ENCODE peak calls at places on chromosomes 13 and 19, in ten cellular contexts. G is MG63, K is fibroblast of pulmonary artery, L is brain microvascular endothelial cell, P is foreskin fibroblast, Q is uterus, H is AG10803, W is fibroblast of lung, D is neuronal stem cell, S is BJ. V is an unnamed sample.

GRCh38 chr13:52850396-52851152 is 2.1 kb upstream of the PCDH8 start:
- DNase-seq in L (no peak), H (peak; percentile 48), K (peak; percentile 53), W (peak; percentile 48), P (peak; percentile 32), S (no peak), G (peak; percentile 77), D (peak; percentile 87), Q (peak; percentile 26), V (peak; percentile 34)

GRCh38 chr13:76425930-76426329 is 460.3 kb downstream of the KCTD12 start:
- DNase-seq in H (peak; percentile 66), K (peak; percentile 89), S (no peak), L (peak; percentile 34), Q (no peak), G (peak; percentile 49), W (peak; percentile 93), D (no peak), P (peak; percentile 78), V (peak; percentile 95)

GRCh38 chr13:37602743-37603381 is 4.3 kb upstream of the POSTN start:
- DNase-seq in G (no peak), D (no peak), W (peak; percentile 64), S (no peak), H (peak; percentile 52), Q (no peak), P (no peak), K (peak; percentile 58), L (no peak), V (peak; percentile 60)

GRCh38 chr13:101624210-101624922 is 171.9 kb downstream of the ITGBL1 start:
- DNase-seq in P (no peak), D (no peak), G (no peak), H (no peak), S (no peak), L (no peak), W (peak; percentile 51), Q (no peak), K (no peak), V (no peak)

GRCh38 chr13:83153833-83154232 is 728.4 kb downstream of the SLITRK1 start:
- DNase-seq in P (no peak), W (no peak), L (no peak), G (no peak), S (no peak), K (peak; percentile 8), D (no peak), Q (no peak), H (no peak), V (no peak)

GRCh38 chr19:36258028-36258875 is 43.3 kb downstream of the ZNF146 start:
- DNase-seq in P (no peak), D (no peak), W (no peak), S (no peak), L (no peak), G (no peak), Q (no peak), K (no peak), H (no peak), V (no peak)

GRCh38 chr13:105202384-105202783 is 1333.1 kb downstream of the EFNB2 start:
- DNase-seq in S (no peak), D (peak; percentile 14), P (no peak), K (peak; percentile 56), L (peak; percentile 60), W (peak; percentile 60), Q (no peak), G (no peak), H (no peak), V (peak; percentile 6)

GRCh38 chr19:9721861-9722260 is 46.7 kb downstream of the ZNF846 start:
- DNase-seq in S (no peak), W (no peak), K (no peak), P (no peak), H (no peak), Q (no peak), G (no peak), L (no peak), D (peak; percentile 37), V (no peak)

DNA sequence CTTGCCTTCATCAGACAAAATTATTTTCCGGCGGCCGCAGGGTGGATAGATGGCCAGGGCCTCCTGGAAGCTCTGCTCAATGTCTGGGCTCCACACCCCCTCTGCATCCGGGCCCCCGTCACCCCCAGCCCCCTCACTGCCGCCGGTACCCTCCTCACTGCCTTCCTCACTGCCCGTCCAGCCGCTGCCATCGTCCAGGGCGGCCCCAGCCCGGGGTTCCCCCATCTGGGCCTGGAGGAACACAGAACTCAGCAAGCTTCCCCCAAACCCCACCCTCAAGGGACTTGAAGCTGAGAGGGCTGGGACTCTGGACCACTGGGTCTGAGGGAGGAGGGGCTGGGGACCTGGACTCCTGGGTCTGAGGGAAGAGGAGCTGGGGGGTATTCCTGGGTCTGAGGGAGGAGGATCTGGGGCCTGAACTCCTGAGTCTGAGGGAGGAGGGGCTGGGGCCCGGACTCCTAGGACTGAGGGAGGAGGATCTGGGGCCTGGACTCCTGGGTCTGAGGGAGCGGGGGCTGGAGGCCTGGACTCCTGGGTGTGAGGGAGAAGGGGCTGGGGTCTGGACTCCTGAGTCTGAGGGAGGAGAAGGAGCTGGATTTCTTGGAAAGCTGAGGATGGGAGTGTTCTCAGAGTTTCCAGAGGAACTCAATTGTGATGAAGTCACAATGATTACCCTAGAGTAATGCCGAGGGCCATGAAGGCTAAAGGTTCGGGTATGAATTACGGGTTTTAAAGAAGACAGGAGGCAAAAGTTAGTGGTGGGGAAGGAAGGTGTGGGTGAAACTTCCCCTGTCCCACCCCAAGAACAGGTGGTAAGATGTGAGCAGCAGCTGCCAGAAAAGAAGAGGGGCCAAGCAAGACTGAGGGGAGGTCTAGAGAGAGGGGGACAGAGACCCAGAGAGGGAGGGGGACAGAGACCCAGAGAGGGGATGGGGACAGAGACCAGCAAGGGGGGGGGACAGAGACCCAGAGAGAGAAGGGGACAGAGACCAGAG is 2.1 kb downstream of the TEAD2 start:
- DNase-seq in Q (peak; percentile 27), W (no peak), S (no peak), K (no peak), D (no peak), H (no peak), G (no peak), P (no peak), L (no peak), V (no peak)
- H3K4me3 ChIP-seq in Q (no peak overlapping the region), W (no peak overlapping the region), S (peak overlapping the region; percentile 91), K (peak overlapping the region; percentile 96), D (peak overlapping the region; percentile 91), H (no peak overlapping the region), G (no peak overlapping the region), P (peak overlapping the region; percentile 96), L (peak overlapping the region; percentile 91), V (no peak overlapping the region)

GRCh38 chr19:1668339-1669123 is 16.1 kb upstream of the TCF3 start:
- DNase-seq in G (no peak), D (no peak), K (no peak), H (no peak), W (peak; percentile 9), P (no peak), Q (no peak), L (no peak), S (no peak), V (no peak)
- H3K4me3 ChIP-seq in G (no peak overlapping the region), D (no peak overlapping the region), K (no peak overlapping the region), H (no peak overlapping the region), W (no peak overlapping the region), P (no peak overlapping the region), Q (no peak overlapping the region), L (no peak overlapping the region), S (no peak overlapping the region), V (no peak overlapping the region)

GRCh38 chr13:41018583-41018909 is 570 bp downstream of the ELF1 start:
- DNase-seq in Q (no peak), H (no peak), P (no peak), L (no peak), K (no peak), D (no peak), S (no peak), G (no peak), W (no peak), V (no peak)

GRCh38 chr13:41015920-41016319 is 3.2 kb downstream of the ELF1 start:
- DNase-seq in K (no peak), L (no peak), S (no peak), H (no peak), D (no peak), W (no peak), P (no peak), Q (no peak), G (no peak), V (no peak)

GRCh38 chr13:41019027-41019487 is at the start of gene ELF1:
- DNase-seq in L (peak; percentile 48), W (peak; percentile 65), Q (peak; percentile 36), G (peak; percentile 45), P (peak; percentile 22), S (no peak), H (peak; percentile 54), K (peak; percentile 59), D (no peak), V (peak; percentile 82)

GRCh38 chr13:41017744-41018582 is 1.2 kb downstream of the ELF1 start:
- DNase-seq in K (no peak), D (no peak), Q (no peak), P (no peak), G (no peak), L (no peak), W (no peak), S (no peak), H (no peak), V (no peak)

DNA sequence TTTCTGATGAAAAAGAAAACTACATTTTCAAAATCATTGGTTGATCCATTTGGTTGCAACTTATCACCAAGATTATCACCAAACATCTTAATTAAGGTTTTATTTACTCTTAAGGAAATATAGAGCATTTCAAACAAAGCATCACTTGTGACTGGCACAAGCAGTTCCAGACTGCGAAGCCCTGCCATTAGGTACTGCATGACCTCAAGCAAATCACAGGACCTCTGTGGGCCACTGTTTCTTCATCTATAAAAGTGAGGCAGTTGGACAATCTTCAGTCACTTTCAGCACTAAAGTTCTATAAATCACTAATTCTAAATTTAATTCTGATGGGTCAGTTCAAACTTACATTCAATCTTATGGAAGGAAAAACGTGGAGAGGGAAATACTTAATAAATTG is 2.0 kb downstream of the ELF1 start:
- DNase-seq in P (no peak), K (no peak), D (no peak), L (no peak), W (no peak), S (no peak), Q (no peak), G (no peak), H (no peak), V (no peak)
- H3K4me3 ChIP-seq in P (no peak overlapping the region), K (no peak overlapping the region), D (no peak overlapping the region), L (no peak overlapping the region), W (no peak overlapping the region), S (no peak overlapping the region), Q (no peak overlapping the region), G (no peak overlapping the region), H (no peak overlapping the region), V (no peak overlapping the region)

GRCh38 chr19:23392706-23393105 is 2.6 kb downstream of the ZNF91 start:
- DNase-seq in Q (no peak), S (no peak), H (no peak), W (no peak), D (no peak), L (no peak), G (no peak), P (no peak), K (no peak), V (no peak)

GRCh38 chr19:23391239-23391638 is 4.0 kb downstream of the ZNF91 start:
- DNase-seq in L (no peak), D (no peak), Q (no peak), K (no peak), G (no peak), H (no peak), P (no peak), W (no peak), S (no peak), V (no peak)

GRCh38 chr19:23395041-23395721 is at the start of gene ZNF91:
- DNase-seq in S (peak; percentile 82), H (peak; percentile 95), D (peak; percentile 91), G (peak; percentile 90), Q (peak; percentile 97), K (peak; percentile 96), W (peak; percentile 97), L (peak; percentile 98), P (peak; percentile 93), V (peak; percentile 96)

DNA sequence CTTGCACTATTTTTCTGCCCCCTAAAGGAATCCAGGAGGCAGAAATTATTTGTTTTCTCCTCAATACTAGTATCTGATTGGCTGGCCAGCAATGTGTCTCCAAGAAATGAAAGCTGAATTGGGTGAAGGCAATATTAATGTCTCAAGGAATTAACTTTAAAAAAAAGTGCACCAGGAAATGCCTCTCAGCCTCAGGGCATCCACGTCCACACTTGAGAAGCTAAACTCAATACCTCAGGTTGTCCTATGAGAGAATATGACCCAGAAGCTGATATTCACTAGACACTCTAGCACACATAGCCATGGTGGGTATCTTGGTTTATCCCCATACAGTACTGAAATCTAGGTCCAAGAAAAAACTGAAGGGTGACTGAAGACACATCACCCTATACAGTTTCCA is 2.1 kb downstream of the ZNF91 start:
- DNase-seq in H (no peak), D (no peak), L (no peak), W (no peak), P (no peak), G (no peak), K (peak; percentile 15), S (no peak), Q (no peak), V (no peak)
- H3K4me3 ChIP-seq in H (no peak overlapping the region), D (no peak overlapping the region), L (no peak overlapping the region), W (no peak overlapping the region), P (no peak overlapping the region), G (no peak overlapping the region), K (no peak overlapping the region), S (no peak overlapping the region), Q (no peak overlapping the region), V (no peak overlapping the region)

V was measured in fibroblast of mammary gland.